ENCODE peak calls at places on chromosomes 16 and 17, in five cellular contexts. V is NCI-H2081; G is GM10248; A is activated CD4-positive, CD25-positive, alpha-beta regulatory T cell; P is progenitor cell of endocrine pancreas. M is an unnamed sample.

GRCh38 chr17:58756246-58757161 is 850 bp downstream of the PPM1E start:
- DNase-seq in V (peak; percentile 7), G (peak; percentile 45), A (no peak), P (no peak), M (peak; percentile 21)

GRCh38 chr16:6081320-6081976 is 983.9 kb upstream of the EEF2KMT start:
- DNase-seq in V (no peak), G (no peak), A (no peak), P (peak; percentile 53), M (no peak)

GRCh38 chr17:82152556-82153294 is 54.7 kb upstream of the FASN start:
- DNase-seq in V (peak; percentile 32), G (no peak), A (no peak), P (no peak), M (no peak)

GRCh38 chr17:45382226-45382625 is 50.4 kb downstream of the ARHGAP27 start:
- DNase-seq in V (no peak), G (no peak), A (no peak), P (no peak), M (no peak)

GRCh38 chr17:80861892-80862291 is 129.7 kb upstream of the CHMP6 start:
- DNase-seq in V (no peak), G (no peak), A (no peak), P (no peak), M (no peak)

GRCh38 chr17:40695874-40696472 is 7.6 kb downstream of the KRT24 start:
- DNase-seq in V (no peak), G (no peak), A (no peak), P (no peak), M (no peak)

GRCh38 chr17:16378631-16379282 is 2.1 kb upstream of the UBB start:
- DNase-seq in V (no peak), G (no peak), A (no peak), P (no peak), M (no peak)

GRCh38 chr17:46123607-46124006 is 69.6 kb downstream of the KANSL1 start:
- DNase-seq in V (no peak), G (no peak), A (no peak), P (no peak), M (no peak)

GRCh38 chr16:28491080-28491969 is 549 bp downstream of the CLN3 start:
- DNase-seq in V (no peak), G (peak; percentile 40), A (no peak), P (peak; percentile 28), M (no peak)

GRCh38 chr17:83012873-83013778 is 66.3 kb upstream of the METRNL start:
- DNase-seq in V (no peak), G (no peak), A (no peak), P (no peak), M (no peak)

GRCh38 chr16:89099905-89100304 is 6.3 kb downstream of the ACSF3 start:
- DNase-seq in V (no peak), G (no peak), A (no peak), P (no peak), M (no peak)

M was measured in mesothelial cell of epicardium.